ENCODE peak calls at places on chromosomes 5 and 9, in four cellular contexts. U, P, R and N are unnamed samples.

GRCh38 chr5:3786165-3786564 is 190.5 kb downstream of the IRX1 start:
- DNase-seq in P (no peak), U (no peak), R (no peak), N (no peak)

GRCh38 chr5:115377468-115378217 is 81.2 kb upstream of the CCDC112 start:
- DNase-seq in P (no peak), R (no peak), U (no peak), N (no peak)

GRCh38 chr9:138058181-138058580 is 180.6 kb downstream of the CACNA1B start:
- DNase-seq in R (no peak), U (no peak), P (no peak), N (no peak)

GRCh38 chr5:31232273-31232888 is 38.9 kb downstream of the CDH6 start:
- DNase-seq in R (no peak), U (no peak), P (peak; percentile 89), N (peak; percentile 49)

GRCh38 chr5:42022383-42022782 is 97.3 kb downstream of the FBXO4 start:
- DNase-seq in U (no peak), R (no peak), P (no peak), N (no peak)

GRCh38 chr9:13576101-13576500 is 296.6 kb upstream of the MPDZ start:
- DNase-seq in R (no peak), U (no peak), P (no peak), N (no peak)

GRCh38 chr5:125326114-125326513 is 579.7 kb upstream of the ZNF608 start:
- DNase-seq in P (no peak), U (no peak), R (no peak), N (no peak)

GRCh38 chr9:137228515-137228967 is 1.2 kb downstream of the RNF224 start:
- DNase-seq in R (no peak), P (no peak), U (no peak), N (no peak)

GRCh38 chr5:142770650-142771609 is 753 bp downstream of the ARHGAP26 start:
- DNase-seq in P (peak; percentile 81), R (peak; percentile 46), U (no peak), N (peak; percentile 77)

GRCh38 chr5:134877159-134877558 is 3.0 kb downstream of the TXNDC15 start:
- DNase-seq in U (no peak), R (no peak), P (no peak), N (no peak)

GRCh38 chr9:122109035-122109813 is 16.1 kb upstream of the TTLL11 start:
- DNase-seq in P (no peak), R (no peak), U (no peak), N (no peak)

GRCh38 chr5:131617140-131617822 is 17.7 kb downstream of the RAPGEF6 start:
- DNase-seq in U (no peak), P (no peak), R (no peak), N (no peak)

GRCh38 chr5:119501671-119502179 is 49.4 kb downstream of the HSD17B4 start:
- DNase-seq in P (no peak), U (no peak), R (no peak), N (no peak)

GRCh38 chr5:171867786-171868185 is 82.2 kb downstream of the SMIM23 start:
- DNase-seq in P (no peak), R (no peak), U (no peak), N (no peak)

GRCh38 chr9:90303653-90304052 is 339.0 kb downstream of the DIRAS2 start:
- DNase-seq in U (no peak), P (no peak), R (no peak), N (no peak)

GRCh38 chr5:112642885-112643284 is 94.8 kb upstream of the APC start:
- DNase-seq in U (no peak), R (no peak), P (no peak), N (no peak)

GRCh38 chr5:151885138-151885908 is 39.3 kb downstream of the GLRA1 start:
- DNase-seq in R (no peak), P (no peak), U (no peak), N (no peak)

GRCh38 chr9:70043285-70043684 is 363 bp upstream of the MAMDC2 start:
- DNase-seq in U (no peak), P (peak; percentile 90), R (no peak), N (no peak)